ENCODE peak calls at places on chromosome 15, in four cellular contexts. U is H1, B is HepG2, K is GM12878. I is an unnamed sample.

GRCh38 chr15:83766326-83766725 is 112.4 kb downstream of the ADAMTSL3 start:
- DNase-seq in U (no peak), B (no peak), K (no peak), I (no peak)

GRCh38 chr15:55907797-55908196 is 85.6 kb downstream of the NEDD4 start:
- DNase-seq in U (no peak), B (no peak), K (no peak), I (no peak)

GRCh38 chr15:26443321-26443720 is 329.5 kb downstream of the GABRB3 start:
- DNase-seq in K (no peak), U (no peak), B (no peak), I (no peak)

GRCh38 chr15:84400017-84400740 is 164.6 kb downstream of the GOLGA6L4 start:
- DNase-seq in K (no peak), U (no peak), B (no peak), I (no peak)

GRCh38 chr15:91049378-91050127 is 27.2 kb upstream of the VPS33B start:
- DNase-seq in B (peak), U (no peak), K (peak), I (peak)

GRCh38 chr15:99845009-99845408 is 111.8 kb upstream of the LYSMD4 start:
- DNase-seq in U (no peak), B (no peak), K (no peak), I (no peak)

GRCh38 chr15:29337156-29337959 is 67.7 kb upstream of the NSMCE3 start:
- DNase-seq in K (no peak), U (no peak), B (no peak), I (no peak)

GRCh38 chr15:43958894-43959330 is 132.1 kb downstream of the WDR76 start:
- DNase-seq in K (no peak), B (no peak), U (no peak), I (no peak)

DNA sequence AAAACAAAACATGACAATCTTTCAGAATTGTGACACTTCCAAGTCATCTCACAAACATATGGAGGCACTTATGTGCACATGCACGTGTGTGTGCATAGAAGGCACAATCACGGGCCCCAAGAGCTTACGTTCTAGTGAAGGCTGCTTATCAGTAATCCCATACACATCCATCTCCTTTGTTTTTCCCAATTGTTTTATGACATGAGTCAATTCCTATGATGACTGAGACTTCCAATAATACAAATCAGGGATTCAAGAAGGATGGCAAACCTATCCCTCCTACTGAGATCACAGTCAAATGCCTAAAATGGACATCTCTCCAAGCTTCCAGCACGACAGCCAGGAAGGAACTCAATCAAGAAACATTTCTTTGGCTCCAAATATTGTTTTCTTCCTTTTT is 11.5 kb downstream of the LDHAL6B start:
- DNase-seq in K (no peak), B (no peak), U (no peak), I (no peak)
- TF ChIP-seq BRCA1 in K (no peak), B (no peak), U (no peak), I (no peak)

GRCh38 chr15:39365161-39365560 is 215.7 kb upstream of the THBS1 start:
- DNase-seq in U (no peak), K (no peak), B (no peak), I (no peak)

GRCh38 chr15:39364721-39365120 is 216.2 kb upstream of the THBS1 start:
- DNase-seq in U (no peak), K (no peak), B (no peak), I (no peak)

GRCh38 chr15:39365873-39366272 is 215.0 kb upstream of the THBS1 start:
- DNase-seq in K (no peak), U (no peak), B (no peak), I (no peak)

GRCh38 chr15:39367591-39367990 is 213.3 kb upstream of the THBS1 start:
- DNase-seq in U (no peak), K (no peak), B (no peak), I (no peak)

DNA sequence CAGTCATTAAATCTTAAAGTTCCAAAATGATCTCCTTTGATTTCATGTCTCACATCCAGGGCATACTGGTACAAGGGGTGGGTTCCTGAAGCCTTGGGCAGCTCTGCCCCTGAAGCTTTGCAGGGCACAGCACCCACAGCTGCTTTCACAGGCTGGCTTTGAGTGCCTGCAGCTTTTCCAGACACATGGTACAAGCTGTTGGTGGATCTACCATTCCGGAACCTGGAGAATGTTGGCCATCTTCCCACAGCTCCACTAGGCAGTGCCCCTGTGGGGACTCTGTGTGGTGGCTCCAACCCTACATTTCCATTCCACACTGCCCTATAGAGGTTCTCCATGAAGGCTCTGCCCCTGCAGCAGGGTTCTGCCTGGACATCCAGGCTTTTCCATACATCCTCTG is 211.1 kb upstream of the THBS1 start:
- DNase-seq in K (no peak), B (no peak), U (no peak), I (no peak)
- TF ChIP-seq HDAC2 in K (no peak), B (no peak), U (no peak), I (no peak)

GRCh38 chr15:60673918-60674558 is 195.1 kb upstream of the ICE2 start:
- DNase-seq in B (peak), U (no peak), K (no peak), I (no peak)
- TF ChIP-seq BRCA1 in B (no peak), U (no peak), K (no peak), I (no peak)

GRCh38 chr15:74304459-74304858 is 63.0 kb downstream of the CYP11A1 start:
- DNase-seq in B (no peak), K (no peak), U (no peak), I (peak)

GRCh38 chr15:74300057-74300620 is 64.0 kb downstream of the CCDC33 start:
- DNase-seq in B (no peak), U (no peak), K (no peak), I (peak)

GRCh38 chr15:74301583-74302374 is 65.7 kb downstream of the CCDC33 start:
- DNase-seq in B (no peak), U (no peak), K (no peak), I (no peak)

GRCh38 chr15:74303741-74304309 is 63.6 kb downstream of the CYP11A1 start:
- DNase-seq in K (no peak), B (no peak), U (no peak), I (no peak)

GRCh38 chr15:74302821-74303359 is 64.6 kb downstream of the CYP11A1 start:
- DNase-seq in U (peak), B (peak), K (no peak), I (peak)
- TF ChIP-seq HDAC2 in U (no peak), B (no peak), K (no peak), I (no peak)

DNA sequence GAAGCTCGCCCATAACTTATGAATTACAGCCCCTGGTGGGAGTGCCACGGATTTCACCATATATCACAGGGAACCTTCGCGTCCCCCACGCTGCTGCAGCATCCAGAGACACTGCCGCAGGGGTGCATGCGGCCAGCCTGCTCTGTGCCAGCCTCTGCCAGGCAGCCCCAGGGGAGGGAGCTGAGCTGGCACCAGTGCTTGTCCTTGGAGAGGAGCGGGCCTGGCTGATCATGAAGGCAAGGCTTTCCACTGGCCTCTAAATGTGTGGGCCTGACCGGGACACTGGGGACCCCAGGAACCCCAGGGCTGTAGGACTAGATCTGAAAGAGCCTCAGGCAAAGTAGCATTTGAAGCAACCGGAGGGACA is 114.3 kb downstream of the ETFA start:
- DNase-seq in B (no peak), U (no peak), K (no peak), I (no peak)
- TF ChIP-seq BRCA1 in B (no peak), U (no peak), K (no peak), I (no peak)

GRCh38 chr15:79089890-79090486 is 592 bp downstream of the RASGRF1 start:
- DNase-seq in B (no peak), U (no peak), K (no peak), I (no peak)
- TF ChIP-seq HDAC2 in B (no peak), U (no peak), K (no peak), I (no peak)

DNA sequence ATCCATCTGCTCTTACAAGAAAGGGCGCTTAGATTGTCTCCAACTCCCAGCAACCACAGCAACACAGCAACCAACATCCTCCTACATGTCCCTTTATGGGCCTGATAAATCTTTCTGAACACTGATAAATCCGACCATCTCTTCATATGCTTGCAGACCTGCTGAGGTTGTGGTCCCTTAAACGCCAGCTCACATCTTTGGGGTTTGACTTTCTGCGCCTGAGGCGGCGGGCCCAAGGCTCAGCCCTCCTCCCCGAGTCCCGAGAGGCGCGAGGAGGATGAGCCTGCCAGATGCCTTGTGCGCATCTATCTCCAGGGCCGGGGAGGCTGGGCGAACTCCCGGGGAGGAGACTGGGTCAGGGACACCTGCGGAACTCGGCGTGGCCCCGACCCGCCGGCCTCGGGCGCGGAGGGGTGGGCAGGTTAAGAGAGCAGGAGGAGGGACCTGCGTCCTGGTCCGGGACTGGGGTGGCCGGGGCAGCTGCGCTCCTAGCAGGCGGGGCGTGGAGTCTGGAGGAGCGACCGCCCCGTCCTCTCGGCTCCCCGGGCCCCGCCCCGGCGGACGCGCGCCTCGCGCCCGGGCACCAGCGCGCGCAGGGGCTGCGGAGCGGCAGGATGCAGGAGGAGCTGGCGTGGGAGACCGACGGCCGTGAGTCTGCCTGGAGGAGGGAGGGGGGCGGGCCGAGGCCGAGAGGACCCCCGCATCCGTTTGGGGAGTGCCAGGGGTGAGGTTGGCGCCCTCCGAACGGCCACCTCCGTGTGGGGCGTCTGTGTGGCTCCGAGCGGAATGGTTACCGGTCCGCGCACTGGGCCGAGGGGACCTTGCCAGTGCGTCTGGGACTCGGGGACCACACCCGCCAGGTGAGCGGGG is at the start of gene ANKDD1A:
- DNase-seq in B (no peak), U (no peak), K (no peak), I (peak)
- TF ChIP-seq BRCA1 in B (no peak), U (no peak), K (no peak), I (no peak)

GRCh38 chr15:76460347-76460746 is 123.8 kb downstream of the ISL2 start:
- DNase-seq in B (no peak), K (no peak), U (no peak), I (no peak)

GRCh38 chr15:76465728-76466127 is 129.2 kb downstream of the ISL2 start:
- DNase-seq in B (no peak), K (no peak), U (no peak), I (no peak)

GRCh38 chr15:76460871-76461270 is 124.3 kb downstream of the ISL2 start:
- DNase-seq in U (no peak), B (no peak), K (no peak), I (no peak)
- TF ChIP-seq HDAC2 in U (no peak), B (no peak), K (no peak), I (no peak)

I was measured in K562.